ENCODE peak calls at places on chromosomes 1 and 21, in ten cellular contexts. S, Y, B, W, L, M, U, I, E and V are unnamed samples.
A peak's percentile ranks its signal among the peaks of the same experiment; 100 is the strongest.

GRCh38 chr1:246169019-246169418 is 338.1 kb downstream of the SMYD3 start:
- DNase-seq in S (no peak), Y (no peak), B (no peak), W (no peak), L (no peak), M (no peak), U (no peak), I (no peak), E (no peak), V (no peak)

GRCh38 chr1:167711797-167712196 is 10.0 kb upstream of the MPZL1 start:
- DNase-seq in S (no peak), Y (no peak), B (no peak), W (no peak), L (no peak), M (no peak), U (no peak), I (no peak), E (no peak), V (no peak)

GRCh38 chr1:232856556-232856955 is 51.3 kb downstream of the MAP10 start:
- DNase-seq in S (no peak), Y (no peak), B (no peak), W (no peak), L (no peak), M (no peak), U (no peak), I (no peak), E (no peak), V (no peak)

GRCh38 chr1:64163972-64164371 is 39.5 kb upstream of the UBE2U start:
- DNase-seq in S (peak; percentile 15), Y (no peak), B (no peak), W (peak; percentile 67), L (no peak), M (no peak), U (no peak), I (no peak), E (peak; percentile 0), V (no peak)

GRCh38 chr1:16900771-16901170 is 5.0 kb downstream of the RNU1-2 start:
- DNase-seq in S (no peak), Y (no peak), B (no peak), W (peak; percentile 49), L (no peak), M (no peak), U (no peak), I (no peak), E (peak; percentile 61), V (no peak)

GRCh38 chr1:218339267-218339831 is 5.8 kb upstream of the TGFB2 start:
- DNase-seq in S (no peak), Y (no peak), B (no peak), W (peak; percentile 69), L (no peak), M (peak; percentile 33), U (no peak), I (no peak), E (peak; percentile 34), V (no peak)

GRCh38 chr21:31616216-31616615 is 43.3 kb upstream of the SOD1 start:
- DNase-seq in S (no peak), Y (no peak), B (no peak), W (no peak), L (no peak), M (no peak), U (no peak), I (no peak), E (no peak), V (no peak)

GRCh38 chr1:30526652-30527345 is 196.6 kb downstream of the MATN1 start:
- DNase-seq in S (no peak), Y (no peak), B (no peak), W (no peak), L (no peak), M (no peak), U (no peak), I (no peak), E (no peak), V (no peak)

GRCh38 chr1:92887465-92887864 is 55.6 kb downstream of the RPL5 start:
- DNase-seq in S (no peak), Y (no peak), B (no peak), W (no peak), L (no peak), M (no peak), U (no peak), I (no peak), E (no peak), V (no peak)

GRCh38 chr1:161849518-161849917 is 83.4 kb downstream of the ATF6 start:
- DNase-seq in S (no peak), Y (no peak), B (no peak), W (peak; percentile 12), L (no peak), M (no peak), U (no peak), I (no peak), E (no peak), V (no peak)

GRCh38 chr1:206579747-206580437 is 32.4 kb downstream of the EIF2D start:
- DNase-seq in S (peak; percentile 68), Y (no peak), B (peak; percentile 83), W (no peak), L (peak; percentile 88), M (no peak), U (peak; percentile 69), I (no peak), E (peak; percentile 96), V (peak; percentile 74)

GRCh38 chr1:237042467-237042891 is 495 bp downstream of the RYR2 start:
- DNase-seq in S (no peak), Y (peak; percentile 3), B (no peak), W (no peak), L (no peak), M (no peak), U (no peak), I (no peak), E (no peak), V (no peak)

GRCh38 chr1:190479537-190479936 is 1.9 kb upstream of the BRINP3 start:
- DNase-seq in S (no peak), Y (no peak), B (no peak), W (no peak), L (no peak), M (peak; percentile 18), U (no peak), I (peak; percentile 26), E (no peak), V (no peak)

GRCh38 chr1:227849251-227849650 is 33.8 kb downstream of the PRSS38 start:
- DNase-seq in S (no peak), Y (no peak), B (no peak), W (no peak), L (no peak), M (no peak), U (no peak), I (no peak), E (no peak), V (no peak)

GRCh38 chr1:21764615-21765423 is 18.1 kb downstream of the USP48 start:
- DNase-seq in S (peak; percentile 53), Y (no peak), B (no peak), W (peak; percentile 97), L (no peak), M (no peak), U (no peak), I (no peak), E (no peak), V (no peak)